ENCODE peak calls at places on chromosome 12, in nine cellular contexts. W, S, L, J, H, F, X, T and V are unnamed samples.
A peak's percentile ranks its signal among the peaks of the same experiment; 100 is the strongest.

GRCh38 chr12:25994901-25995625 is 36.6 kb downstream of the RASSF8 start:
- DNase-seq in H (no peak), F (no peak), S (no peak), J (no peak), X (no peak), L (no peak), W (no peak), T (no peak), V (no peak)

GRCh38 chr12:124036117-124037109 is 63.4 kb downstream of the ZNF664 start:
- DNase-seq in H (no peak), W (no peak), T (peak; percentile 63), J (no peak), X (peak; percentile 65), F (peak; percentile 43), S (no peak), L (no peak), V (no peak)

GRCh38 chr12:12265571-12266388 is 1.1 kb downstream of the LRP6 start:
- DNase-seq in S (no peak), J (no peak), L (no peak), X (peak; percentile 57), W (no peak), T (no peak), H (no peak), F (peak; percentile 15), V (no peak)

GRCh38 chr12:46494424-46494823 is 121.9 kb upstream of the SLC38A2 start:
- DNase-seq in W (no peak), J (no peak), F (no peak), S (no peak), L (no peak), H (no peak), T (no peak), X (no peak), V (no peak)

GRCh38 chr12:6335451-6336078 is 6.3 kb downstream of the TNFRSF1A start:
- DNase-seq in T (peak; percentile 79), X (peak; percentile 94), F (peak; percentile 89), S (peak; percentile 93), W (no peak), L (peak; percentile 87), H (peak; percentile 80), J (no peak), V (no peak)

GRCh38 chr12:32273712-32274111 is 125.6 kb upstream of the FGD4 start:
- DNase-seq in H (no peak), J (no peak), F (no peak), T (no peak), W (peak; percentile 33), S (no peak), L (no peak), X (no peak), V (no peak)

GRCh38 chr12:59149995-59150642 is 229.8 kb upstream of the LRIG3 start:
- DNase-seq in T (no peak), H (no peak), L (no peak), W (no peak), J (peak; percentile 52), F (peak; percentile 42), X (peak; percentile 78), S (no peak), V (peak; percentile 40)

GRCh38 chr12:101780599-101780998 is 41.3 kb upstream of the SYCP3 start:
- DNase-seq in L (no peak), F (no peak), T (no peak), W (no peak), H (no peak), J (no peak), S (no peak), X (peak; percentile 41), V (no peak)

GRCh38 chr12:121015825-121016766 is at the start of gene C12orf43:
- DNase-seq in L (peak; percentile 90), H (peak; percentile 94), X (peak; percentile 96), T (peak; percentile 90), S (peak; percentile 94), F (peak; percentile 93), J (peak; percentile 56), W (peak; percentile 79), V (peak; percentile 56)

GRCh38 chr12:121009744-121010143 is 6.5 kb downstream of the C12orf43 start:
- DNase-seq in F (peak; percentile 85), S (no peak), X (peak; percentile 60), W (peak; percentile 38), H (no peak), L (no peak), T (no peak), J (no peak), V (peak; percentile 20)

GRCh38 chr12:121010860-121011259 is 5.4 kb downstream of the C12orf43 start:
- DNase-seq in L (no peak), J (no peak), W (no peak), X (no peak), S (no peak), T (no peak), F (no peak), H (no peak), V (no peak)

GRCh38 chr12:121011820-121012219 is 4.5 kb downstream of the C12orf43 start:
- DNase-seq in T (no peak), X (no peak), H (no peak), W (no peak), S (no peak), L (no peak), F (no peak), J (no peak), V (no peak)

DNA sequence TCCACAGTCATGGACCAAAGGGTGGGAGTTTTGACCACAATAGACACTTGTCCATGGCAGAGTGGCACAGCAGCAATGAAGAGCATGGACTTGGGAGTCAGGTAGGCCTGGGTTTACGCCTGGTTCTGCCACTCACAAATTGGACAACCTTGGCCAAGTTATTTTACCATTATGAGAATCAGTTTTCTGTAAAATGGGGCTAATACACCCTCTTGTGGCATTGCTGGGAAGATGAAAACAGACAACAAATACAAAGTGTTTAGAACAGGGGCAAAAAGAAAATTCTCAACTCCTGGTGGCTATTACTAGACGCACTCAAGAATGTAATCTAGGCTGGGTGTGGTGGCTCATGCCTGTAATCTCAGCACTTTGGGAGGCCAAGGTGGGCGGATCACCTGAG is 2.6 kb downstream of the C12orf43 start:
- DNase-seq in X (no peak), T (no peak), W (no peak), F (no peak), L (no peak), J (no peak), S (no peak), H (no peak), V (no peak)
- TF ChIP-seq CTCF in X (no peak), T (no peak), W (no peak), F (peak; percentile 27), L (no peak), J (no peak), S (no peak), H (no peak), V (peak; percentile 33)

GRCh38 chr12:3332190-3332589 is 158.8 kb upstream of the PRMT8 start:
- DNase-seq in S (no peak), X (no peak), W (no peak), L (no peak), F (no peak), J (no peak), H (no peak), T (no peak), V (no peak)

GRCh38 chr12:3330976-3331375 is 160.0 kb upstream of the PRMT8 start:
- DNase-seq in T (no peak), J (no peak), W (no peak), S (no peak), L (peak; percentile 19), H (no peak), X (no peak), F (no peak), V (no peak)

GRCh38 chr12:3335078-3335487 is 155.9 kb upstream of the PRMT8 start:
- DNase-seq in W (no peak), S (no peak), L (no peak), F (no peak), J (no peak), H (no peak), X (no peak), T (no peak), V (no peak)

GRCh38 chr12:3333991-3334391 is 157.0 kb upstream of the PRMT8 start:
- DNase-seq in X (no peak), S (no peak), J (no peak), T (no peak), F (no peak), W (no peak), H (no peak), L (no peak), V (no peak)

GRCh38 chr12:3333583-3333982 is 157.4 kb upstream of the PRMT8 start:
- DNase-seq in H (no peak), J (no peak), S (no peak), T (no peak), L (no peak), F (no peak), X (peak; percentile 18), W (no peak), V (no peak)
- TF ChIP-seq CTCF in H (no peak), J (no peak), S (no peak), T (no peak), L (no peak), F (no peak), X (no peak), W (peak; percentile 42), V (no peak)

GRCh38 chr12:10900530-10900929 is 8.8 kb downstream of the TAS2R13 start:
- DNase-seq in J (no peak), T (no peak), L (no peak), S (no peak), W (no peak), X (no peak), H (no peak), F (no peak), V (no peak)

GRCh38 chr12:10904686-10905085 is 4.7 kb downstream of the TAS2R13 start:
- DNase-seq in F (no peak), S (no peak), W (no peak), L (no peak), J (no peak), H (no peak), T (no peak), X (no peak), V (no peak)

GRCh38 chr12:10896854-10897253 is 12.5 kb downstream of the TAS2R13 start:
- DNase-seq in L (no peak), S (no peak), H (no peak), J (no peak), F (no peak), T (no peak), X (no peak), W (no peak), V (no peak)

GRCh38 chr12:10900972-10901371 is 8.4 kb downstream of the TAS2R13 start:
- DNase-seq in S (no peak), X (no peak), J (no peak), F (no peak), W (no peak), L (no peak), H (no peak), T (no peak), V (no peak)

DNA sequence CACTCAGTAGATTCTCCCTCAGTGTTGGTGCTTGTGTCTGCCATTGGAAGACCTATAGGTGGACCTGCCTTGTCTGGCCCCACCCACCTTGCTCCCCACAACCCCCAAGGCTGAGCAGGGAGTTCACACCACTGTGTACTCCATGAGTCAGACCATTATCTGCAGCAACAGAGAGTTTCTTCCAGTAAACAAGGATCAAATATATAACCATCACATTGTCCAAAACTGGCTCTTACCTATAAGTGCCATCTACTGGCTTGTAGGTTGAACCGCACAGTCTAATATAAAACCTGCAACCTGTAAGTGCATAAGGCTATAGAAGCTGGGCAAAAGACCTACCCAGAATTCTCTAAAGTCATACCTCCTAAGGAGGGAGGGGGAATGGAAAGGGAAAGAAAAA is 7.9 kb downstream of the TAS2R13 start:
- DNase-seq in W (no peak), S (no peak), F (no peak), T (no peak), L (no peak), X (no peak), J (no peak), H (no peak), V (no peak)
- TF ChIP-seq CTCF in W (peak; percentile 23), S (no peak), F (no peak), T (no peak), L (no peak), X (no peak), J (no peak), H (no peak), V (peak; percentile 19)

GRCh38 chr12:51192284-51192671 is 19.3 kb upstream of the TFCP2 start:
- DNase-seq in S (no peak), H (no peak), X (no peak), J (no peak), F (no peak), T (no peak), W (no peak), L (no peak), V (no peak)
- TF ChIP-seq CTCF in S (no peak), H (no peak), X (no peak), J (no peak), F (no peak), T (no peak), W (no peak), L (no peak), V (peak; percentile 6)